ENCODE peak calls at places on chromosome 1, in six cellular contexts. One of them, this sample, is unnamed.

GRCh38 chr1:185441608-185442007 is 124.6 kb upstream of the IVNS1ABP start:
- DNase-seq in stimulated activated CD8-positive, alpha-beta memory T cell treated with anti-CD3 and anti-CD28 coated beads, Interleukin-4, amount 100 ng/mL, for 24 hours: no peak
- DNase-seq in NCI-H748 treated with DMSO at 0.1 percent for 48 hours: no peak
- DNase-seq in effector memory CD4-positive, alpha-beta T cell: no peak
- DNase-seq in H1: no peak
- DNase-seq in B cell: no peak
- DNase-seq in this sample: no peak

GRCh38 chr1:1298861-1299685 is 8.7 kb downstream of the ACAP3 start:
- DNase-seq in NCI-H748 treated with DMSO at 0.1 percent for 48 hours: no peak
- DNase-seq in effector memory CD4-positive, alpha-beta T cell: no peak
- DNase-seq in stimulated activated CD8-positive, alpha-beta memory T cell treated with anti-CD3 and anti-CD28 coated beads, Interleukin-4, amount 100 ng/mL, for 24 hours: no peak
- DNase-seq in B cell: no peak
- DNase-seq in H1: peak
- DNase-seq in this sample: no peak

GRCh38 chr1:30512253-30512921 is 211.0 kb downstream of the MATN1 start:
- DNase-seq in H1: peak
- DNase-seq in NCI-H748 treated with DMSO at 0.1 percent for 48 hours: no peak
- DNase-seq in effector memory CD4-positive, alpha-beta T cell: no peak
- DNase-seq in stimulated activated CD8-positive, alpha-beta memory T cell treated with anti-CD3 and anti-CD28 coated beads, Interleukin-4, amount 100 ng/mL, for 24 hours: no peak
- DNase-seq in B cell: no peak
- DNase-seq in this sample: peak

GRCh38 chr1:161304927-161305871 is 4.6 kb downstream of the MPZ start:
- DNase-seq in NCI-H748 treated with DMSO at 0.1 percent for 48 hours: no peak
- DNase-seq in H1: peak
- DNase-seq in B cell: no peak
- DNase-seq in stimulated activated CD8-positive, alpha-beta memory T cell treated with anti-CD3 and anti-CD28 coated beads, Interleukin-4, amount 100 ng/mL, for 24 hours: no peak
- DNase-seq in effector memory CD4-positive, alpha-beta T cell: no peak
- DNase-seq in this sample: no peak

GRCh38 chr1:234136073-234136472 is 231.6 kb downstream of the SLC35F3 start:
- DNase-seq in stimulated activated CD8-positive, alpha-beta memory T cell treated with anti-CD3 and anti-CD28 coated beads, Interleukin-4, amount 100 ng/mL, for 24 hours: no peak
- DNase-seq in NCI-H748 treated with DMSO at 0.1 percent for 48 hours: no peak
- DNase-seq in H1: no peak
- DNase-seq in B cell: no peak
- DNase-seq in effector memory CD4-positive, alpha-beta T cell: no peak
- DNase-seq in this sample: no peak

GRCh38 chr1:202189012-202189790 is 4.4 kb upstream of the LGR6 start:
- DNase-seq in NCI-H748 treated with DMSO at 0.1 percent for 48 hours: no peak
- DNase-seq in effector memory CD4-positive, alpha-beta T cell: peak
- DNase-seq in stimulated activated CD8-positive, alpha-beta memory T cell treated with anti-CD3 and anti-CD28 coated beads, Interleukin-4, amount 100 ng/mL, for 24 hours: peak
- DNase-seq in B cell: peak
- DNase-seq in H1: peak
- DNase-seq in this sample: no peak

GRCh38 chr1:55285849-55286248 is 70.7 kb upstream of the USP24 start:
- DNase-seq in stimulated activated CD8-positive, alpha-beta memory T cell treated with anti-CD3 and anti-CD28 coated beads, Interleukin-4, amount 100 ng/mL, for 24 hours: no peak
- DNase-seq in B cell: no peak
- DNase-seq in H1: no peak
- DNase-seq in NCI-H748 treated with DMSO at 0.1 percent for 48 hours: no peak
- DNase-seq in effector memory CD4-positive, alpha-beta T cell: no peak
- DNase-seq in this sample: no peak

GRCh38 chr1:234111458-234112142 is 207.1 kb downstream of the SLC35F3 start:
- DNase-seq in H1: peak
- DNase-seq in stimulated activated CD8-positive, alpha-beta memory T cell treated with anti-CD3 and anti-CD28 coated beads, Interleukin-4, amount 100 ng/mL, for 24 hours: no peak
- DNase-seq in NCI-H748 treated with DMSO at 0.1 percent for 48 hours: peak
- DNase-seq in effector memory CD4-positive, alpha-beta T cell: no peak
- DNase-seq in B cell: no peak
- DNase-seq in this sample: peak

GRCh38 chr1:244280859-244281258 is 170.8 kb downstream of the ADSS2 start:
- DNase-seq in effector memory CD4-positive, alpha-beta T cell: no peak
- DNase-seq in B cell: no peak
- DNase-seq in H1: no peak
- DNase-seq in NCI-H748 treated with DMSO at 0.1 percent for 48 hours: no peak
- DNase-seq in stimulated activated CD8-positive, alpha-beta memory T cell treated with anti-CD3 and anti-CD28 coated beads, Interleukin-4, amount 100 ng/mL, for 24 hours: no peak
- DNase-seq in this sample: no peak

GRCh38 chr1:32454726-32455125 is 10.1 kb upstream of the ZBTB8B start:
- DNase-seq in effector memory CD4-positive, alpha-beta T cell: no peak
- DNase-seq in H1: no peak
- DNase-seq in NCI-H748 treated with DMSO at 0.1 percent for 48 hours: peak
- DNase-seq in stimulated activated CD8-positive, alpha-beta memory T cell treated with anti-CD3 and anti-CD28 coated beads, Interleukin-4, amount 100 ng/mL, for 24 hours: no peak
- DNase-seq in B cell: no peak
- DNase-seq in this sample: no peak

GRCh38 chr1:199452627-199453026 is 574.9 kb upstream of the NR5A2 start:
- DNase-seq in effector memory CD4-positive, alpha-beta T cell: no peak
- DNase-seq in NCI-H748 treated with DMSO at 0.1 percent for 48 hours: no peak
- DNase-seq in H1: no peak
- DNase-seq in B cell: no peak
- DNase-seq in stimulated activated CD8-positive, alpha-beta memory T cell treated with anti-CD3 and anti-CD28 coated beads, Interleukin-4, amount 100 ng/mL, for 24 hours: no peak
- DNase-seq in this sample: no peak

GRCh38 chr1:207987164-207987563 is 76.2 kb upstream of the CD34 start:
- DNase-seq in H1: no peak
- DNase-seq in effector memory CD4-positive, alpha-beta T cell: no peak
- DNase-seq in stimulated activated CD8-positive, alpha-beta memory T cell treated with anti-CD3 and anti-CD28 coated beads, Interleukin-4, amount 100 ng/mL, for 24 hours: no peak
- DNase-seq in B cell: no peak
- DNase-seq in NCI-H748 treated with DMSO at 0.1 percent for 48 hours: no peak
- DNase-seq in this sample: no peak

GRCh38 chr1:26027716-26028489 is 6.3 kb downstream of the EXTL1 start:
- DNase-seq in H1: no peak
- DNase-seq in stimulated activated CD8-positive, alpha-beta memory T cell treated with anti-CD3 and anti-CD28 coated beads, Interleukin-4, amount 100 ng/mL, for 24 hours: no peak
- DNase-seq in effector memory CD4-positive, alpha-beta T cell: no peak
- DNase-seq in NCI-H748 treated with DMSO at 0.1 percent for 48 hours: no peak
- DNase-seq in B cell: no peak
- DNase-seq in this sample: no peak

GRCh38 chr1:52677407-52677806 is 20.7 kb downstream of the COA7 start:
- DNase-seq in H1: no peak
- DNase-seq in stimulated activated CD8-positive, alpha-beta memory T cell treated with anti-CD3 and anti-CD28 coated beads, Interleukin-4, amount 100 ng/mL, for 24 hours: no peak
- DNase-seq in NCI-H748 treated with DMSO at 0.1 percent for 48 hours: no peak
- DNase-seq in B cell: no peak
- DNase-seq in effector memory CD4-positive, alpha-beta T cell: no peak
- DNase-seq in this sample: no peak

GRCh38 chr1:18949689-18950414 is 6.6 kb downstream of the IFFO2 start:
- DNase-seq in NCI-H748 treated with DMSO at 0.1 percent for 48 hours: no peak
- DNase-seq in H1: no peak
- DNase-seq in effector memory CD4-positive, alpha-beta T cell: no peak
- DNase-seq in stimulated activated CD8-positive, alpha-beta memory T cell treated with anti-CD3 and anti-CD28 coated beads, Interleukin-4, amount 100 ng/mL, for 24 hours: no peak
- DNase-seq in B cell: no peak
- DNase-seq in this sample: no peak